ENCODE peak calls at places on chromosome 4, in six cellular contexts. B is HepG2, I is breast epithelium, G is mesothelial cell of epicardium, C is psoas muscle, R is H9. V is an unnamed sample.

GRCh38 chr4:11130195-11130975 is 298.3 kb downstream of the HS3ST1 start:
- DNase-seq in B (no peak), I (no peak), G (no peak), C (no peak), R (no peak), V (no peak)

GRCh38 chr4:144295286-144295995 is 154.9 kb upstream of the GYPA start:
- DNase-seq in B (no peak), I (no peak), G (no peak), C (no peak), R (no peak), V (no peak)

GRCh38 chr4:82467442-82467841 is 37.1 kb downstream of the ENOPH1 start:
- DNase-seq in B (peak; percentile 45), I (no peak), G (no peak), C (no peak), R (no peak), V (no peak)

GRCh38 chr4:186851291-186852077 is 127.8 kb upstream of the FAT1 start:
- DNase-seq in B (no peak), I (no peak), G (no peak), C (no peak), R (no peak), V (no peak)

GRCh38 chr4:52996261-52997131 is 134.4 kb downstream of the RASL11B start:
- DNase-seq in B (no peak), I (no peak), G (no peak), C (peak; percentile 16), R (no peak), V (no peak)

GRCh38 chr4:56086073-56086521 is 137.4 kb downstream of the CEP135 start:
- DNase-seq in B (no peak), I (no peak), G (no peak), C (no peak), R (peak; percentile 42), V (no peak)

GRCh38 chr4:8303485-8304281 is 34.1 kb downstream of the HTRA3 start:
- DNase-seq in B (peak; percentile 49), I (no peak), G (no peak), C (no peak), R (no peak), V (no peak)

GRCh38 chr4:184062769-184063168 is 154.9 kb downstream of the ENPP6 start:
- DNase-seq in B (no peak), I (no peak), G (no peak), C (no peak), R (no peak), V (no peak)

GRCh38 chr4:183099537-183100297 is 660 bp downstream of the WWC2 start:
- DNase-seq in B (peak; percentile 35), I (no peak), G (peak; percentile 52), C (peak; percentile 30), R (peak; percentile 73), V (peak; percentile 19)

GRCh38 chr4:188454573-188454972 is 315.3 kb downstream of the TRIML1 start:
- DNase-seq in B (no peak), I (no peak), G (no peak), C (no peak), R (no peak), V (no peak)

GRCh38 chr4:123821861-123822260 is 425.3 kb downstream of the SPRY1 start:
- DNase-seq in B (peak; percentile 28), I (no peak), G (no peak), C (no peak), R (no peak), V (no peak)

GRCh38 chr4:926538-926937 is 5.6 kb downstream of the GAK start:
- DNase-seq in B (peak; percentile 24), I (no peak), G (peak; percentile 48), C (no peak), R (peak; percentile 79), V (no peak)

GRCh38 chr4:3367866-3368265 is 73.9 kb upstream of the HGFAC start:
- DNase-seq in B (no peak), I (no peak), G (no peak), C (no peak), R (no peak), V (no peak)

GRCh38 chr4:80913381-80913780 is 117.1 kb upstream of the BMP3 start:
- DNase-seq in B (no peak), I (no peak), G (no peak), C (no peak), R (no peak), V (no peak)

GRCh38 chr4:26525136-26525535 is 34.9 kb upstream of the CCKAR start:
- DNase-seq in B (no peak), I (no peak), G (no peak), C (no peak), R (no peak), V (no peak)

GRCh38 chr4:11669156-11669555 is 240.5 kb upstream of the HS3ST1 start:
- DNase-seq in B (no peak), I (no peak), G (no peak), C (no peak), R (no peak), V (no peak)

GRCh38 chr4:8114456-8115202 is 44.0 kb downstream of the ABLIM2 start:
- DNase-seq in B (no peak), I (no peak), G (no peak), C (peak; percentile 17), R (no peak), V (no peak)

GRCh38 chr4:2433609-2434350 is 15.0 kb downstream of the CFAP99 start:
- DNase-seq in B (no peak), I (no peak), G (no peak), C (no peak), R (peak; percentile 31), V (no peak)

GRCh38 chr4:129565214-129565613 is 469.3 kb downstream of the C4orf33 start:
- DNase-seq in B (no peak), I (no peak), G (no peak), C (no peak), R (no peak), V (no peak)

GRCh38 chr4:22515145-22515887 is 550 bp downstream of the ADGRA3 start:
- DNase-seq in B (peak; percentile 86), I (peak; percentile 35), G (peak; percentile 67), C (peak; percentile 65), R (peak; percentile 71), V (peak; percentile 33)

GRCh38 chr4:61714387-61714890 is 514.3 kb downstream of the ADGRL3 start:
- DNase-seq in B (no peak), I (no peak), G (no peak), C (no peak), R (no peak), V (no peak)

GRCh38 chr4:112550728-112551127 is 34.7 kb upstream of the NEUROG2 start:
- DNase-seq in B (no peak), I (no peak), G (no peak), C (no peak), R (no peak), V (no peak)

GRCh38 chr4:88255111-88255510 is 29.2 kb downstream of the PPM1K start:
- DNase-seq in B (no peak), I (no peak), G (no peak), C (no peak), R (no peak), V (no peak)

GRCh38 chr4:26992657-26993361 is 132.2 kb downstream of the STIM2 start:
- DNase-seq in B (no peak), I (peak; percentile 45), G (no peak), C (no peak), R (no peak), V (no peak)

GRCh38 chr4:27267435-27268355 is 407.1 kb downstream of the STIM2 start:
- DNase-seq in B (no peak), I (no peak), G (no peak), C (no peak), R (no peak), V (no peak)

GRCh38 chr4:1626151-1626550 is 58.0 kb downstream of the FAM53A start:
- DNase-seq in B (no peak), I (no peak), G (no peak), C (no peak), R (no peak), V (no peak)

DNA sequence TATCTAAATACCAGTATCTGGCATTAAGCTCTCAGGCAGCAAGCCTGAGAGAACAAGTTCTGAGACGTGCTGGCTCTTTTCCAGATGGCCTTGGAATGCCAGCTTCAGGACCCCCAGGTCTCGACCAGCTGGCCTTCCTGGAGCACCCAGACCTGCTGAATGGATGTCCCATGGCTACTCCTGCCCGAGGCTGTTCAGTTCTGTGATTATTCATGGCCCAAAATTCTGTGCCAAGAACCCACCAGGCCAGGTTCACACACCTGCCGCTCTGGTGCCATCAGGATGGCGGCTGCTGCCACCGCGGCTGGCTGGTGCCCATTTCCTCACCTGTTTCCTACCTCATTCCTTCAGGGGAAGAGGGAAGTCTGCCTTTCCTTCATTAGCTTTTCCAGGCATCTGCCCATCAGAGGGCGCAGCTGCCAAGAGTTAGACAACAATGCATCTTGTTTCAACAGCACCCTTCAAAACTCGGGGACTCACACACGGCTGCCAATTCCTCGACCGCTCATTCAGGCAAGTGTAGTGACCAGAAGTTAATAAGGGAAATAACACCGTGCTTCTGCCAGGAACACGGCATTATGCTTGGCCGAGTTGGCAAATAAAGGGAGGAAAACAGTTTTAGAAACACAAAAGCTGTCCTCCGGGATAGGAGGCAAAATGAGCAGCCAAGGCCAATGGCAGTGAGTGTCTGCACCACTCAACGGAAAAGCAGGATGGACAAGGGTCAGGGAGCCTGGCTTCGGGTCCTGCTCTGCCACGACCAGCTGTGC is 173.8 kb downstream of the NSUN7 start:
- DNase-seq in B (no peak), I (no peak), G (no peak), C (no peak), R (no peak), V (no peak)
- TF ChIP-seq CTCF in B (no peak), I (no peak), G (no peak), C (no peak), R (no peak), V (no peak)

DNA sequence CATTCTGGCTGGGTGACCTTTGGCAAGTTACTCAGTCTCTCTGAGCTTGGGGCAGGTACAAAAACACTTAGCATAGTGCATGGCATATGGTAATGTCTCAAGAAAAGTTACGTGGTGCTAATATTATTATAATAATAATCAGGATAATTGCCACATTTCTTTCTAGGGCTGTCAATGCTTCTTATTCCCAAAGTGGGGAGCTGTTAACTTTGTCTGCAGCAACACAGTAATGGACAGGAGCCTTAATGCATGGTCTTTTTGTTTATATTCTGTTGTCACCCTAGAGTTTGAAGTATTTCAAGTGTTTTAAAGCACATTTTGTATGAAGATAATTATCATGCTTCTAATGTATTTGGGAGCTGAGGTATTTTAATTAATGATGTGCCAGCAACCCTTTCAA is 121.8 kb downstream of the FHIP1A start:
- DNase-seq in B (no peak), I (no peak), G (no peak), C (no peak), R (no peak), V (no peak)
- TF ChIP-seq CTCF in B (no peak), I (no peak), G (no peak), C (no peak), R (peak; percentile 50), V (no peak)

DNA sequence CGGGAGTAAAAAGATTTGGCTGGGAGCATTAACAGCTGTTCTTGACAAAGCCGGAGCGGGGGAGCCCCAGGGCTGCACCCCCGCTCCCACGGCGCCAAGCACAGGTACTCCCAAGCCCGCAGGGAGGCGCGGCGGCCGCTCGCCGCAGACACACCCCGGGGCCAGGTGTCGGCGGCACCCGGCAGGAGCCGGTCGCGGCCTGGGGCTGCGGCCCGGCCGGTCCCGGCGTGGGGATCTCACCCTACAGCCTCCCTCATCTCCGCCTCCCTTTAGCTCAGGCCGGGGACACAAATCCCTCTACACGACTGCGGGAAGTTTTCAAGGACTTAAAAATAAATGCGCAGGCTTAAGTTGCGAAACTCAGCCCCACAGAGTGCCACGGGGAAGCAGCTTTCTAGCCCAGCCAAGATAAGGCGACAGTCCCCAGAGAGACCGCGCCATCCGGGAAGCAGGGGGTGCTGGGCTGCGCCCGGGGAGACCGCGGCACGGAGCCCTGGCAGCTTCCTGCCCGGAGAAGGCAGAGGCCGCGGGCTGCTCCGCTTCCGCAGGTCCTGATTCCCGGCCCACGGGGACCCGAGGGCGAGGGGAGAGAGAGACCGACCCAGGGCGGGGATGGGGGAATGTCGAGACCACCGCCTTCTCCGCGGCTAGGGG is 473 bp downstream of the SH3RF1 start:
- DNase-seq in B (no peak), I (peak; percentile 37), G (peak; percentile 70), C (peak; percentile 71), R (peak; percentile 53), V (no peak)
- TF ChIP-seq CTCF in B (peak; percentile 14), I (no peak), G (no peak), C (peak; percentile 32), R (peak; percentile 23), V (no peak)

GRCh38 chr4:109967798-109968520 is 55.3 kb downstream of the EGF start:
- DNase-seq in B (no peak), I (no peak), G (no peak), C (no peak), R (no peak), V (no peak)
- TF ChIP-seq CTCF in B (no peak), I (no peak), G (no peak), C (no peak), R (no peak), V (no peak)